ENCODE peak calls at places on chromosome 13, in four cellular contexts. X is lower lobe of right lung, E is naive B cell, K is DND-41. D is an unnamed sample.

GRCh38 chr13:21175656-21176194 is 627 bp downstream of the SKA3 start:
- DNase-seq in E (no peak), K (no peak), X (no peak), D (no peak)

GRCh38 chr13:39768962-39769361 is 113.5 kb downstream of the COG6 start:
- DNase-seq in X (no peak), K (no peak), E (no peak), D (no peak)

GRCh38 chr13:51066091-51066831 is 44.8 kb downstream of the C13orf42 start:
- DNase-seq in E (no peak), X (no peak), K (no peak), D (no peak)

GRCh38 chr13:64369121-64369520 is 2861.0 kb downstream of the PCDH9 start:
- DNase-seq in X (no peak), K (no peak), E (no peak), D (no peak)

GRCh38 chr13:73248711-73249580 is 190.1 kb downstream of the KLF5 start:
- DNase-seq in K (no peak), X (no peak), E (no peak), D (no peak)

GRCh38 chr13:26168276-26168814 is 53.8 kb downstream of the RNF6 start:
- DNase-seq in E (no peak), K (peak), X (no peak), D (no peak)

GRCh38 chr13:48633695-48634094 is 20.0 kb upstream of the CYSLTR2 start:
- DNase-seq in E (no peak), X (no peak), K (no peak), D (peak)

GRCh38 chr13:23898101-23898500 is 799 bp upstream of the C1QTNF9B start:
- DNase-seq in X (no peak), K (no peak), E (no peak), D (no peak)

GRCh38 chr13:97535619-97536018 is 101.7 kb downstream of the RAP2A start:
- DNase-seq in X (no peak), E (no peak), K (no peak), D (no peak)

GRCh38 chr13:40137400-40137799 is 481.9 kb downstream of the COG6 start:
- DNase-seq in K (no peak), X (no peak), E (no peak), D (no peak)

GRCh38 chr13:50685491-50685890 is 158.0 kb downstream of the DLEU7 start:
- DNase-seq in E (no peak), K (peak), X (peak), D (no peak)

GRCh38 chr13:105763851-105764250 is 771.6 kb downstream of the EFNB2 start:
- DNase-seq in K (no peak), X (no peak), E (no peak), D (no peak)

GRCh38 chr13:83150616-83151307 is 731.5 kb downstream of the SLITRK1 start:
- DNase-seq in X (no peak), K (no peak), E (no peak), D (no peak)

GRCh38 chr13:97843201-97843600 is 110.3 kb upstream of the IPO5 start:
- DNase-seq in K (no peak), X (no peak), E (no peak), D (no peak)

GRCh38 chr13:25691654-25692053 is 319.9 kb downstream of the ATP8A2 start:
- DNase-seq in E (no peak), X (no peak), K (no peak), D (no peak)

GRCh38 chr13:80030491-80030890 is 310.4 kb downstream of the SPRY2 start:
- DNase-seq in K (no peak), E (no peak), X (peak), D (no peak)

GRCh38 chr13:49759503-49759902 is 33.0 kb downstream of the KPNA3 start:
- DNase-seq in K (peak), X (no peak), E (no peak), D (peak)

GRCh38 chr13:110023729-110024645 is 237.6 kb upstream of the IRS2 start:
- DNase-seq in E (no peak), K (no peak), X (no peak), D (no peak)

GRCh38 chr13:113741101-113741731 is 17.8 kb upstream of the TMEM255B start:
- DNase-seq in K (peak), E (no peak), X (peak), D (peak)

GRCh38 chr13:67867206-67867605 is 637.1 kb upstream of the PCDH9 start:
- DNase-seq in E (no peak), K (no peak), X (no peak), D (no peak)

GRCh38 chr13:97274782-97275252 is 52.7 kb downstream of the MBNL2 start:
- DNase-seq in K (no peak), E (no peak), X (no peak), D (no peak)

GRCh38 chr13:51874651-51875050 is 12.9 kb downstream of the CCDC70 start:
- DNase-seq in X (no peak), K (no peak), E (no peak), D (no peak)

GRCh38 chr13:43830481-43830873 is 43.7 kb upstream of the ENOX1 start:
- DNase-seq in E (no peak), X (no peak), K (no peak), D (no peak)

GRCh38 chr13:68850160-68850559 is 1257.5 kb upstream of the ATXN8OS start:
- DNase-seq in X (no peak), K (no peak), E (no peak), D (no peak)

GRCh38 chr13:113407103-113407530 is 43.2 kb upstream of the GRTP1 start:
- DNase-seq in E (no peak), K (no peak), X (no peak), D (no peak)

GRCh38 chr13:26420282-26420960 is 137.1 kb upstream of the WASF3 start:
- DNase-seq in X (no peak), K (no peak), E (no peak), D (no peak)

GRCh38 chr13:73216381-73216831 is 157.6 kb downstream of the KLF5 start:
- DNase-seq in K (no peak), X (no peak), E (no peak), D (no peak)